ENCODE peak calls at places on chromosomes 13 and 19, in seven cellular contexts. T, L, R, J, K, E and X are unnamed samples.

GRCh38 chr13:71785361-71785760 is 81.6 kb downstream of the DACH1 start:
- DNase-seq in T (no peak), K (no peak), L (no peak), R (no peak), E (no peak), J (no peak), X (no peak)

GRCh38 chr13:33284916-33285315 is 639 bp downstream of the STARD13 start:
- DNase-seq in T (no peak), L (no peak), K (no peak), R (no peak), J (no peak), E (peak), X (peak)

GRCh38 chr19:11105014-11105636 is 15.9 kb downstream of the LDLR start:
- DNase-seq in T (no peak), E (no peak), R (no peak), K (no peak), J (no peak), L (no peak), X (no peak)

GRCh38 chr13:41505209-41505835 is 48.0 kb downstream of the RGCC start:
- DNase-seq in L (peak), J (no peak), T (no peak), E (peak), R (no peak), K (no peak), X (peak)

GRCh38 chr13:79679334-79679733 is 198.4 kb downstream of the NDFIP2 start:
- DNase-seq in E (peak), L (peak), R (peak), J (peak), T (no peak), K (peak), X (peak)

GRCh38 chr19:11164879-11165406 is 9.4 kb upstream of the SPC24 start:
- DNase-seq in K (peak), J (no peak), R (no peak), T (no peak), L (peak), E (no peak), X (no peak)

GRCh38 chr13:65606622-65607021 is 1623.5 kb downstream of the PCDH9 start:
- DNase-seq in K (no peak), E (no peak), T (no peak), J (no peak), L (peak), R (no peak), X (no peak)

GRCh38 chr13:31998131-31998530 is 33.4 kb upstream of the FRY start:
- DNase-seq in R (no peak), J (no peak), E (no peak), T (no peak), L (no peak), K (no peak), X (no peak)

GRCh38 chr13:40665061-40665753 is 1.2 kb downstream of the FOXO1 start:
- DNase-seq in E (peak), J (peak), R (peak), K (peak), L (no peak), T (peak), X (no peak)

GRCh38 chr19:19554074-19555023 is 16.3 kb downstream of the CILP2 start:
- DNase-seq in J (no peak), R (peak), E (peak), T (peak), K (no peak), L (peak), X (no peak)

GRCh38 chr13:85538957-85539356 is 260.3 kb downstream of the SLITRK6 start:
- DNase-seq in T (no peak), E (peak), K (no peak), R (no peak), J (no peak), L (no peak), X (peak)

GRCh38 chr19:6593651-6594416 is 2.9 kb upstream of the CD70 start:
- DNase-seq in K (no peak), J (no peak), T (no peak), E (no peak), L (peak), R (no peak), X (no peak)

GRCh38 chr19:1249990-1250298 is 1.6 kb downstream of the MIDN start:
- DNase-seq in L (no peak), E (no peak), R (no peak), T (no peak), K (no peak), J (no peak), X (no peak)

GRCh38 chr13:102799544-102800144 is 725 bp downstream of the BIVM start:
- DNase-seq in T (no peak), K (no peak), R (peak), L (no peak), J (peak), E (no peak), X (no peak)

GRCh38 chr19:19170053-19170945 is at the start of gene MEF2B:
- DNase-seq in E (peak), R (peak), K (peak), L (peak), J (peak), T (peak), X (peak)

GRCh38 chr19:45601524-45602522 is at the start of gene GPR4:
- DNase-seq in R (peak), T (no peak), L (peak), K (no peak), J (no peak), E (no peak), X (no peak)

GRCh38 chr19:19385900-19386339 is 19.6 kb upstream of the GATAD2A start:
- DNase-seq in K (no peak), E (no peak), L (no peak), R (peak), J (no peak), T (peak), X (no peak)

GRCh38 chr13:94236876-94237275 is 242.6 kb downstream of the DCT start:
- DNase-seq in E (no peak), R (no peak), L (peak), J (no peak), T (no peak), K (no peak), X (no peak)

GRCh38 chr13:33940898-33941297 is 122.9 kb downstream of the RFC3 start:
- DNase-seq in L (peak), K (no peak), E (peak), R (no peak), T (no peak), J (no peak), X (peak)

GRCh38 chr19:19105365-19106060 is 32.8 kb downstream of the TMEM161A start:
- DNase-seq in T (no peak), L (peak), E (peak), J (peak), R (peak), K (peak), X (peak)

GRCh38 chr13:42959615-42960014 is 32.4 kb downstream of the EPSTI1 start:
- DNase-seq in J (no peak), E (no peak), K (no peak), T (no peak), L (peak), R (no peak), X (no peak)

GRCh38 chr19:19530423-19530804 is 1.7 kb downstream of the YJEFN3 start:
- DNase-seq in K (no peak), L (peak), R (no peak), E (no peak), T (no peak), J (no peak), X (no peak)

GRCh38 chr13:97160421-97160820 is 61.7 kb upstream of the MBNL2 start:
- DNase-seq in T (no peak), K (no peak), E (no peak), R (no peak), J (no peak), L (no peak), X (no peak)

GRCh38 chr13:30303269-30303668 is 4.1 kb downstream of the KATNAL1 start:
- DNase-seq in R (no peak), L (no peak), J (no peak), T (no peak), E (no peak), K (no peak), X (no peak)

GRCh38 chr19:40223135-40223822 is 3.2 kb downstream of the CCNP start:
- DNase-seq in J (peak), T (peak), E (peak), K (no peak), R (no peak), L (no peak), X (no peak)

GRCh38 chr13:29849071-29849541 is 1.3 kb downstream of the UBL3 start:
- DNase-seq in L (peak), J (no peak), T (peak), E (peak), K (no peak), R (peak), X (peak)

GRCh38 chr13:36750046-36750445 is 69.0 kb upstream of the RFXAP start:
- DNase-seq in L (no peak), T (no peak), J (no peak), K (no peak), E (no peak), R (no peak), X (no peak)

GRCh38 chr13:101893021-101893420 is 440.5 kb downstream of the ITGBL1 start:
- DNase-seq in J (no peak), L (no peak), T (no peak), E (peak), K (no peak), R (no peak), X (no peak)

GRCh38 chr13:51834581-51835158 is 10.3 kb downstream of the TMEM272 start:
- DNase-seq in E (no peak), K (no peak), J (no peak), T (no peak), L (no peak), R (no peak), X (no peak)

GRCh38 chr19:19642506-19643157 is 825 bp downstream of the GMIP start:
- DNase-seq in E (no peak), L (no peak), T (peak), K (no peak), R (no peak), J (no peak), X (no peak)

GRCh38 chr13:111664060-111664459 is 343.6 kb downstream of the TEX29 start:
- DNase-seq in J (no peak), L (no peak), K (no peak), T (no peak), E (no peak), R (no peak), X (no peak)

GRCh38 chr13:85864963-85865530 is 65.8 kb upstream of the SLITRK6 start:
- DNase-seq in R (peak), E (peak), L (no peak), T (no peak), K (no peak), J (no peak), X (peak)

GRCh38 chr13:20826810-20827560 is 53.2 kb upstream of the EEF1AKMT1 start:
- DNase-seq in L (no peak), E (no peak), R (no peak), J (no peak), T (no peak), K (no peak), X (no peak)

GRCh38 chr19:50478901-50479715 is 2.5 kb upstream of the GARIN5A start:
- DNase-seq in E (peak), T (peak), J (no peak), R (no peak), L (peak), K (no peak), X (no peak)

GRCh38 chr13:60790620-60791019 is 393.6 kb downstream of the TDRD3 start:
- DNase-seq in E (no peak), K (no peak), J (no peak), R (no peak), T (no peak), L (no peak), X (no peak)

GRCh38 chr13:29801737-29802305 is 48.6 kb downstream of the UBL3 start:
- DNase-seq in E (no peak), L (peak), K (no peak), J (no peak), T (no peak), R (no peak), X (no peak)